ENCODE peak calls at places on chromosomes 6 and 20, in ten cellular contexts. P is AG10803, I is AG04450, H is heart right ventricle, S is pancreas, F is H9, B is A549, M is DND-41, U is GM06990, J is astrocyte of the spinal cord. Z is an unnamed sample.

GRCh38 chr6:145031001-145031400 is 704.3 kb downstream of the EPM2A start:
- DNase-seq in P (peak), I (no peak), H (no peak), S (no peak), F (no peak), B (no peak), M (no peak), U (no peak), J (no peak), Z (no peak)

GRCh38 chr6:24464253-24465038 is 24.9 kb downstream of the GPLD1 start:
- DNase-seq in P (no peak), I (no peak), H (no peak), S (no peak), F (no peak), B (no peak), M (no peak), U (no peak), J (no peak), Z (no peak)

GRCh38 chr6:43096451-43097097 is 20.5 kb downstream of the PTK7 start:
- DNase-seq in P (peak), I (no peak), H (no peak), S (no peak), F (peak), B (no peak), M (no peak), U (no peak), J (peak), Z (no peak)

GRCh38 chr6:143103916-143104315 is 43.2 kb downstream of the AIG1 start:
- DNase-seq in P (no peak), I (no peak), H (no peak), S (no peak), F (no peak), B (no peak), M (no peak), U (no peak), J (no peak), Z (no peak)

GRCh38 chr20:62958388-62959100 is 6.0 kb downstream of the SLC17A9 start:
- DNase-seq in P (no peak), I (no peak), H (no peak), S (no peak), F (no peak), B (no peak), M (no peak), U (no peak), J (no peak), Z (no peak)

GRCh38 chr6:52994789-52995078 is 350 bp downstream of the GSTA4 start:
- DNase-seq in P (peak), I (no peak), H (peak), S (no peak), F (no peak), B (no peak), M (peak), U (no peak), J (no peak), Z (peak)

GRCh38 chr6:57135885-57136284 is 36.2 kb upstream of the BAG2 start:
- DNase-seq in P (peak), I (peak), H (no peak), S (no peak), F (no peak), B (no peak), M (no peak), U (no peak), J (peak), Z (no peak)

GRCh38 chr6:15259766-15260098 is 13.9 kb downstream of the JARID2 start:
- DNase-seq in P (no peak), I (no peak), H (no peak), S (no peak), F (no peak), B (no peak), M (no peak), U (no peak), J (no peak), Z (no peak)

GRCh38 chr6:11374036-11375010 is 141.9 kb upstream of the NEDD9 start:
- DNase-seq in P (no peak), I (no peak), H (no peak), S (no peak), F (no peak), B (no peak), M (no peak), U (peak), J (no peak), Z (no peak)

GRCh38 chr6:125957845-125958244 is 1.3 kb downstream of the HINT3 start:
- DNase-seq in P (peak), I (no peak), H (no peak), S (peak), F (no peak), B (no peak), M (no peak), U (no peak), J (peak), Z (no peak)

GRCh38 chr20:59400666-59401065 is 100.3 kb downstream of the EDN3 start:
- DNase-seq in P (no peak), I (no peak), H (no peak), S (no peak), F (no peak), B (no peak), M (no peak), U (no peak), J (no peak), Z (no peak)

GRCh38 chr6:117906905-117907599 is at the start of gene SLC35F1:
- DNase-seq in P (peak), I (no peak), H (peak), S (peak), F (peak), B (peak), M (no peak), U (peak), J (peak), Z (peak)

GRCh38 chr6:81625216-81625615 is 127.3 kb downstream of the TENT5A start:
- DNase-seq in P (peak), I (no peak), H (no peak), S (no peak), F (no peak), B (no peak), M (no peak), U (no peak), J (no peak), Z (no peak)

GRCh38 chr6:28537065-28537464 is 11.4 kb downstream of the GPX5 start:
- DNase-seq in P (no peak), I (no peak), H (no peak), S (no peak), F (peak), B (no peak), M (no peak), U (no peak), J (peak), Z (peak)

GRCh38 chr6:53910834-53911233 is 116.0 kb downstream of the LRRC1 start:
- DNase-seq in P (no peak), I (no peak), H (no peak), S (no peak), F (no peak), B (no peak), M (no peak), U (no peak), J (no peak), Z (no peak)

GRCh38 chr6:32085759-32086458 is 23.2 kb downstream of the TNXB start:
- DNase-seq in P (no peak), I (no peak), H (no peak), S (no peak), F (no peak), B (no peak), M (no peak), U (no peak), J (no peak), Z (no peak)

GRCh38 chr20:32972181-32973076 is 31.8 kb downstream of the SUN5 start:
- DNase-seq in P (no peak), I (no peak), H (no peak), S (no peak), F (peak), B (no peak), M (peak), U (peak), J (no peak), Z (no peak)

GRCh38 chr6:142302427-142303190 is 802 bp downstream of the ADGRG6 start:
- DNase-seq in P (no peak), I (no peak), H (no peak), S (no peak), F (peak), B (no peak), M (no peak), U (no peak), J (no peak), Z (no peak)

GRCh38 chr6:6952484-6952883 is 155.3 kb upstream of the RREB1 start:
- DNase-seq in P (no peak), I (no peak), H (no peak), S (no peak), F (no peak), B (no peak), M (no peak), U (no peak), J (no peak), Z (no peak)

GRCh38 chr20:3935956-3936340 is 46.8 kb downstream of the PANK2 start:
- DNase-seq in P (no peak), I (no peak), H (no peak), S (no peak), F (no peak), B (no peak), M (no peak), U (no peak), J (no peak), Z (no peak)

GRCh38 chr20:52469143-52469542 is 277.6 kb upstream of the ZFP64 start:
- DNase-seq in P (no peak), I (no peak), H (no peak), S (no peak), F (no peak), B (no peak), M (no peak), U (no peak), J (no peak), Z (no peak)

GRCh38 chr6:21840428-21840827 is 246.9 kb downstream of the SOX4 start:
- DNase-seq in P (no peak), I (peak), H (no peak), S (no peak), F (no peak), B (no peak), M (no peak), U (no peak), J (peak), Z (no peak)

GRCh38 chr6:125020385-125020784 is 58.1 kb downstream of the RNF217 start:
- DNase-seq in P (peak), I (no peak), H (no peak), S (no peak), F (no peak), B (no peak), M (no peak), U (no peak), J (no peak), Z (no peak)

GRCh38 chr6:134741193-134741521 is 208.7 kb downstream of the ALDH8A1 start:
- DNase-seq in P (no peak), I (no peak), H (no peak), S (no peak), F (peak), B (no peak), M (no peak), U (no peak), J (no peak), Z (peak)

GRCh38 chr6:34300332-34300751 is 51.5 kb upstream of the SMIM29 start:
- DNase-seq in P (no peak), I (no peak), H (no peak), S (peak), F (no peak), B (no peak), M (no peak), U (no peak), J (no peak), Z (no peak)

GRCh38 chr6:6676910-6677441 is 88.5 kb downstream of the LY86 start:
- DNase-seq in P (peak), I (peak), H (peak), S (peak), F (peak), B (peak), M (peak), U (no peak), J (peak), Z (peak)

GRCh38 chr6:139582956-139583355 is 208.5 kb upstream of the CITED2 start:
- DNase-seq in P (no peak), I (no peak), H (no peak), S (no peak), F (no peak), B (no peak), M (no peak), U (no peak), J (no peak), Z (no peak)

GRCh38 chr20:63854766-63855362 is 6.4 kb upstream of the ABHD16B start:
- DNase-seq in P (no peak), I (no peak), H (peak), S (no peak), F (no peak), B (no peak), M (no peak), U (no peak), J (no peak), Z (peak)

GRCh38 chr6:10725716-10726115 is 2.8 kb downstream of the TMEM14C start:
- DNase-seq in P (no peak), I (no peak), H (no peak), S (no peak), F (no peak), B (no peak), M (no peak), U (no peak), J (no peak), Z (no peak)

GRCh38 chr6:134510920-134511319 is 193.0 kb upstream of the SGK1 start:
- DNase-seq in P (no peak), I (no peak), H (no peak), S (no peak), F (no peak), B (no peak), M (no peak), U (no peak), J (no peak), Z (no peak)

GRCh38 chr20:4151991-4152695 is 136.8 kb upstream of the RNF24 start:
- DNase-seq in P (peak), I (no peak), H (no peak), S (no peak), F (no peak), B (no peak), M (no peak), U (no peak), J (peak), Z (no peak)

GRCh38 chr20:56368351-56369134 is 9.8 kb downstream of the FAM210B start:
- DNase-seq in P (no peak), I (no peak), H (no peak), S (no peak), F (no peak), B (no peak), M (no peak), U (no peak), J (no peak), Z (no peak)

GRCh38 chr6:16776394-16777017 is 15.2 kb upstream of the ATXN1 start:
- DNase-seq in P (no peak), I (no peak), H (no peak), S (no peak), F (no peak), B (no peak), M (no peak), U (no peak), J (no peak), Z (no peak)

GRCh38 chr6:134624781-134625180 is 306.9 kb upstream of the SGK1 start:
- DNase-seq in P (no peak), I (no peak), H (no peak), S (no peak), F (no peak), B (no peak), M (no peak), U (no peak), J (no peak), Z (no peak)

GRCh38 chr6:159646136-159646535 is 46.9 kb downstream of the SOD2 start:
- DNase-seq in P (peak), I (no peak), H (no peak), S (no peak), F (no peak), B (no peak), M (no peak), U (no peak), J (no peak), Z (no peak)
- TF ChIP-seq CTCF in P (no peak), I (no peak), H (no peak), S (no peak), F (no peak), B (no peak), M (no peak), U (no peak), J (no peak), Z (no peak)

GRCh38 chr6:36119927-36120477 is 10.3 kb upstream of the MAPK13 start:
- DNase-seq in P (no peak), I (no peak), H (no peak), S (no peak), F (no peak), B (no peak), M (no peak), U (no peak), J (no peak), Z (no peak)

GRCh38 chr6:36121752-36122494 is 8.4 kb upstream of the MAPK13 start:
- DNase-seq in P (no peak), I (no peak), H (no peak), S (no peak), F (no peak), B (no peak), M (no peak), U (no peak), J (no peak), Z (no peak)

GRCh38 chr6:36122495-36123269 is 7.6 kb upstream of the MAPK13 start:
- DNase-seq in P (no peak), I (no peak), H (no peak), S (no peak), F (no peak), B (no peak), M (no peak), U (no peak), J (no peak), Z (no peak)

GRCh38 chr6:36120539-36120938 is 9.8 kb upstream of the MAPK13 start:
- DNase-seq in P (no peak), I (no peak), H (no peak), S (no peak), F (no peak), B (no peak), M (peak), U (no peak), J (no peak), Z (no peak)

GRCh38 chr6:36120979-36121706 is 9.2 kb upstream of the MAPK13 start:
- DNase-seq in P (peak), I (no peak), H (peak), S (no peak), F (no peak), B (no peak), M (no peak), U (peak), J (no peak), Z (no peak)
- TF ChIP-seq CTCF in P (no peak), I (no peak), H (no peak), S (no peak), F (no peak), B (no peak), M (no peak), U (no peak), J (no peak), Z (no peak)

DNA sequence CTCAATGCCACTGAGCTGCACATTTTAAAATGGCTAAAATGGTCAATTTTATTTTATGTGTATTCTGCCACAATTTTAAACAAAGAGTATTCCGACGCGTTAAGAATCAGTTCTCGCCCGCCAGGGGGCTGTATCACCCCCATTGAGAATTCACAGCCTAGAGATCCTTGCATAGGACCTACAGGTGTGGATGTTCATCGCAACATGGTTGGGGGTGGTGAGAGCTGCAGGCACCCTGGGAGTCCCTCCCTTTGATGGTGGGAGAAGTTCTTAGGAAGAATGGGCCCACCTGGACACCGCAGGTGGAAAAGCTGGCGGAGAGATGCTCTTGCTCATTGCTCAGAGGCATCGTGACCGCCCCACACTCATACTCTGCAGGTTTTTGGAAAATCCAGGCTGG is 63.5 kb downstream of the SLC2A10 start:
- DNase-seq in P (no peak), I (no peak), H (no peak), S (no peak), F (no peak), B (no peak), M (no peak), U (no peak), J (no peak), Z (no peak)
- TF ChIP-seq CTCF in P (peak), I (peak), H (no peak), S (no peak), F (peak), B (peak), M (no peak), U (no peak), J (peak), Z (peak)

GRCh38 chr6:109998159-109998785 is 20.2 kb downstream of the GPR6 start:
- DNase-seq in P (no peak), I (no peak), H (no peak), S (no peak), F (no peak), B (no peak), M (no peak), U (no peak), J (no peak), Z (no peak)
- TF ChIP-seq CTCF in P (no peak), I (no peak), H (no peak), S (no peak), F (no peak), B (no peak), M (no peak), U (no peak), J (no peak), Z (no peak)

GRCh38 chr6:136036071-136036380 is 184.5 kb downstream of the PDE7B start:
- DNase-seq in P (no peak), I (no peak), H (no peak), S (no peak), F (no peak), B (no peak), M (no peak), U (no peak), J (no peak), Z (no peak)

GRCh38 chr6:136035378-136036070 is 184.0 kb downstream of the PDE7B start:
- DNase-seq in P (peak), I (no peak), H (no peak), S (no peak), F (no peak), B (no peak), M (no peak), U (no peak), J (peak), Z (no peak)

GRCh38 chr6:136034422-136034821 is 182.9 kb downstream of the PDE7B start:
- DNase-seq in P (no peak), I (no peak), H (no peak), S (no peak), F (peak), B (no peak), M (no peak), U (no peak), J (no peak), Z (no peak)

GRCh38 chr6:136030131-136030530 is 178.6 kb downstream of the PDE7B start:
- DNase-seq in P (peak), I (no peak), H (no peak), S (no peak), F (no peak), B (no peak), M (no peak), U (no peak), J (no peak), Z (no peak)

GRCh38 chr6:136031982-136032381 is 180.5 kb downstream of the PDE7B start:
- DNase-seq in P (peak), I (no peak), H (no peak), S (no peak), F (no peak), B (peak), M (no peak), U (no peak), J (peak), Z (no peak)
- TF ChIP-seq CTCF in P (peak), I (peak), H (no peak), S (no peak), F (peak), B (peak), M (peak), U (peak), J (peak), Z (peak)

GRCh38 chr6:36839819-36840379 is 655 bp upstream of the CPNE5 start:
- DNase-seq in P (no peak), I (no peak), H (peak), S (no peak), F (no peak), B (peak), M (peak), U (peak), J (no peak), Z (peak)
- TF ChIP-seq CTCF in P (no peak), I (peak), H (peak), S (no peak), F (peak), B (peak), M (peak), U (no peak), J (peak), Z (peak)

DNA sequence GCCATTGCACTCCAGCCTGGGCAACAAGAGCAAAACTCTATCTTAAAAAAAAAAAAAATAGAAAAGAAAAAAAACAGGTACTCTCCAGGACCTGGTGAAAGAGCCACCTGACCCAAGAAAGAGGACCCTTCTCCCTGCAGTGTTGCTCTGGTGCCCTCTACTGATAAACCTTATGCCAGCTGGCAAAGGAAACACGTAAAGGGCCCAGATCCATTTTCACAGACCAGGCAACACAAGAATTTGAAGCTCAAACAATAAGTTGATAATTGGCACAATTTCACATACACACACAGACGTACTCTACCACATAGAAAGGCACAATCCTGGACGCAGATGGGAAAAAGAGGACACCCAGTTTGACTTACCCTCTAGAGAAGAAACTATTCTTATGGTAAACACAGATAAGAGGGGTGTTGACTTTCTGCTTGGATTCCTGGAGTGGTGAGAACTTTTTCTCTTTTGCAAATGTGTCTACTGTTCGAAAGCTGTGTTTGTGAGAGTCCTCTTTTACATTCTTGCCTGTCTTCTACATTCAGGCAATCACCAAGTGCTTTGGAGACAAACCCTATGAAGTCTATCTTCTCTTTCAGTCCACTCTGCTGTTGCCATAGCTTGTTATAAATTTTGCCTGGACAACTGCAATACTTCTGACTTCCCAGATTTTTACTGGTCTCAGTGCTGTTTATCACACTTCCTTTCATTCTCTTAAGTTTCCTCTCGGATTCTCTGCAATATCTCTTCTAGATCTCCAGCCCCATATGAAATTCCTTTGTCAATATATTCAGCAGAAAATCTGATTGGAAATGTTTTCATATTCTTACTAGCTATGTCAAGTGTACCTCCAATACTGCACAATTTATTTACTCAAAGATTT is 6.4 kb upstream of the SNRPB start:
- DNase-seq in P (no peak), I (no peak), H (no peak), S (no peak), F (peak), B (no peak), M (no peak), U (no peak), J (no peak), Z (no peak)
- TF ChIP-seq CTCF in P (no peak), I (peak), H (no peak), S (no peak), F (peak), B (peak), M (peak), U (peak), J (no peak), Z (no peak)

Z was measured in glutamatergic neuron.